ENCODE peak calls at places on chromosomes 4 and X, in five cellular contexts. U is astrocyte of the spinal cord, E is neural crest cell, K is HCT116, X is AG04449. M is an unnamed sample.

GRCh38 chrX:64428371-64428770 is 33.1 kb upstream of the MTMR8 start:
- DNase-seq in U (no peak), E (no peak), K (no peak), X (no peak), M (no peak)

GRCh38 chr4:24557036-24558022 is 27.0 kb downstream of the DHX15 start:
- DNase-seq in U (no peak), E (no peak), K (peak), X (no peak), M (peak)

GRCh38 chr4:53702334-53703266 is 111.3 kb upstream of the LNX1 start:
- DNase-seq in U (peak), E (peak), K (no peak), X (no peak), M (peak)

GRCh38 chrX:44980883-44981282 is 107.9 kb downstream of the KDM6A start:
- DNase-seq in U (no peak), E (no peak), K (no peak), X (no peak), M (no peak)

GRCh38 chr4:175971393-175972179 is 94.1 kb upstream of the WDR17 start:
- DNase-seq in U (peak), E (no peak), K (no peak), X (no peak), M (no peak)

GRCh38 chr4:3670521-3671519 is 95.4 kb upstream of the ADRA2C start:
- DNase-seq in U (no peak), E (no peak), K (no peak), X (no peak), M (no peak)

GRCh38 chr4:87433342-87433741 is 11.0 kb downstream of the NUDT9 start:
- DNase-seq in U (no peak), E (no peak), K (no peak), X (no peak), M (no peak)

GRCh38 chr4:123746981-123747380 is 350.4 kb downstream of the SPRY1 start:
- DNase-seq in U (no peak), E (no peak), K (no peak), X (no peak), M (no peak)

GRCh38 chr4:88989990-88990389 is 67.0 kb downstream of the FAM13A start:
- DNase-seq in U (no peak), E (no peak), K (no peak), X (no peak), M (no peak)

GRCh38 chrX:128739539-128739938 is 687.3 kb upstream of the ACTRT1 start:
- DNase-seq in U (no peak), E (no peak), K (no peak), X (no peak), M (no peak)

GRCh38 chrX:29012867-29013266 is 425.6 kb downstream of the IL1RAPL1 start:
- DNase-seq in U (no peak), E (no peak), K (no peak), X (no peak), M (no peak)

GRCh38 chr4:124555959-124556358 is 156.6 kb downstream of the ANKRD50 start:
- DNase-seq in U (no peak), E (no peak), K (no peak), X (no peak), M (no peak)

GRCh38 chr4:126583509-126583908 is 1049.2 kb upstream of the INTU start:
- DNase-seq in U (no peak), E (no peak), K (peak), X (no peak), M (peak)

GRCh38 chrX:129359269-129359668 is 164.0 kb downstream of the SMARCA1 start:
- DNase-seq in U (peak), E (no peak), K (no peak), X (no peak), M (peak)

GRCh38 chr4:47855350-47855749 is 17.5 kb upstream of the CORIN start:
- DNase-seq in U (peak), E (no peak), K (no peak), X (no peak), M (peak)

GRCh38 chrX:10630320-10630719 is 9.9 kb upstream of the MID1 start:
- DNase-seq in U (no peak), E (no peak), K (no peak), X (no peak), M (no peak)

GRCh38 chr4:52684896-52685295 is 25.8 kb upstream of the USP46 start:
- DNase-seq in U (no peak), E (no peak), K (no peak), X (no peak), M (no peak)

GRCh38 chr4:37615059-37615719 is 71.0 kb downstream of the RELL1 start:
- DNase-seq in U (no peak), E (no peak), K (no peak), X (no peak), M (no peak)

GRCh38 chr4:159010100-159010499 is 92.8 kb upstream of the RAPGEF2 start:
- DNase-seq in U (no peak), E (no peak), K (no peak), X (no peak), M (no peak)

GRCh38 chr4:152679414-152680281 is at the start of gene TMEM154:
- DNase-seq in U (peak), E (peak), K (no peak), X (no peak), M (peak)
- TF ChIP-seq CTCF in U (no peak), E (no peak), K (no peak), X (no peak), M (no peak)

GRCh38 chr4:150976478-150977118 is 38.5 kb downstream of the LRBA start:
- DNase-seq in U (no peak), E (no peak), K (no peak), X (no peak), M (no peak)
- TF ChIP-seq CTCF in U (no peak), E (no peak), K (peak), X (no peak), M (no peak)

GRCh38 chrX:42085836-42086235 is 162.5 kb upstream of the CASK start:
- DNase-seq in U (no peak), E (no peak), K (peak), X (no peak), M (peak)
- TF ChIP-seq CTCF in U (no peak), E (no peak), K (no peak), X (no peak), M (no peak)

GRCh38 chr4:64394469-64394868 is 14.8 kb downstream of the TECRL start:
- DNase-seq in U (no peak), E (no peak), K (no peak), X (no peak), M (no peak)

GRCh38 chr4:64402684-64403083 is 6.6 kb downstream of the TECRL start:
- DNase-seq in U (no peak), E (no peak), K (no peak), X (no peak), M (no peak)

DNA sequence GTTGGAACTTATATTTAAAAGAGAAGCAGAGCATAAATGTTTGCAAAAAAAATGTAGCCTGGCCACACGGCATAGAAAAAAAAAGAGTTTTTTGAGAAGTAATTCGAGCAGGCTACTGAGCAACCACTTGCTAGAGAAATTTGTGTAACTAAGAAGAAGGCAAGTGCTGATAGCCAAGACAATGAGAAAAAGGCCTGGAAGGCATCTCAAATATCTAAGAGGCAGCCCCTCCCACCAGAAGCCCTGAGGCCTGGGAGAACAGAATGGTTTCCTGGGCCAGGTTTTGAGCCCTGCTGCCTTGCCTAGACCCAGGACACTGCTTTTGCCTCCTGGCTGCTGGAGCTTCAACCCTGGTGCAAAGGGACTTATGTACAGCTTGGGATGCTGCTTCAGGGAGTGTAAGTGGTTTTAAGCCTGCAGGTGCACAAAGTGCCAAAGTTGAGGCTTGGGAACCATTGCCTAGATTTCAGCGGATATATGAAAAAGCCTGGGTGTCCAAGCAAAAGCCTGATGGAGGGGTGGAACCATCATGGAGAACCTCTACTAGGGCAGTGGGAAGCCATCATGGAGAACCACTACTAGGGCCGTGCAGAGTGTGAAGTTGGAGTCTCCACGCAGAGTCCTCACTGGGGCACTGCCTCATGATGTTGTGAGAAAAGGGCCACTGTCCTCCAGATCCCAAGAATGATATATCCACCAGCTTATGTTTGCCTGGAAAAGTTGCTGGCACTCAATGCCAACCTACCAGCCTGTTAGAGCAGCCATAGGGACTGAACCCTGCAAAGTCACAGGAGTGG is 9.7 kb downstream of the TECRL start:
- DNase-seq in U (no peak), E (no peak), K (no peak), X (no peak), M (no peak)
- TF ChIP-seq CTCF in U (no peak), E (no peak), K (no peak), X (no peak), M (no peak)